ENCODE peak calls at places on chromosomes 1 and 21, in four cellular contexts. H is stomach, U is spleen, J is body of pancreas. W is an unnamed sample.

GRCh38 chr1:224670506-224670905 is 54.4 kb downstream of the CNIH3 start:
- DNase-seq in H (no peak), U (no peak), J (no peak), W (no peak)

GRCh38 chr1:245544236-245544635 is 389.5 kb downstream of the KIF26B start:
- DNase-seq in H (no peak), U (no peak), J (no peak), W (no peak)

GRCh38 chr1:115828101-115829022 is 12.6 kb downstream of the NHLH2 start:
- DNase-seq in H (peak; percentile 35), U (peak; percentile 76), J (peak; percentile 35), W (peak; percentile 46)

GRCh38 chr21:17554619-17555472 is 42.0 kb downstream of the CXADR start:
- DNase-seq in H (no peak), U (no peak), J (no peak), W (no peak)

GRCh38 chr1:203149188-203149840 is 21.8 kb downstream of the ADORA1 start:
- DNase-seq in H (no peak), U (no peak), J (peak; percentile 67), W (no peak)

GRCh38 chr1:116671835-116672234 is 4.3 kb upstream of the IGSF3 start:
- DNase-seq in H (no peak), U (no peak), J (no peak), W (no peak)

GRCh38 chr1:193476748-193477147 is 290.3 kb upstream of the B3GALT2 start:
- DNase-seq in H (no peak), U (no peak), J (no peak), W (no peak)

GRCh38 chr21:42093991-42094417 is 22.9 kb downstream of the UMODL1 start:
- DNase-seq in H (no peak), U (no peak), J (no peak), W (no peak)

GRCh38 chr1:61609040-61609439 is 115.9 kb downstream of the TM2D1 start:
- DNase-seq in H (no peak), U (no peak), J (no peak), W (no peak)

GRCh38 chr1:224340711-224341384 is 10.9 kb upstream of the NVL start:
- DNase-seq in H (peak; percentile 54), U (peak; percentile 86), J (peak; percentile 64), W (peak; percentile 44)

GRCh38 chr1:245692318-245692717 is 537.5 kb downstream of the KIF26B start:
- DNase-seq in H (no peak), U (peak; percentile 58), J (no peak), W (peak; percentile 21)

GRCh38 chr1:24385160-24385939 is 28.2 kb downstream of the STPG1 start:
- DNase-seq in H (no peak), U (no peak), J (no peak), W (no peak)

GRCh38 chr1:59445040-59445439 is 148.1 kb downstream of the FGGY start:
- DNase-seq in H (peak; percentile 49), U (no peak), J (peak; percentile 33), W (no peak)

GRCh38 chr1:212315907-212316306 is 30.7 kb downstream of the PPP2R5A start:
- DNase-seq in H (no peak), U (no peak), J (peak; percentile 18), W (no peak)

GRCh38 chr1:160097196-160097910 is 1.1 kb downstream of the IGSF8 start:
- DNase-seq in H (no peak), U (peak; percentile 80), J (no peak), W (no peak)

GRCh38 chr1:160101037-160101716 is 2.8 kb upstream of the IGSF8 start:
- DNase-seq in H (peak; percentile 80), U (peak; percentile 90), J (peak; percentile 87), W (peak; percentile 88)

GRCh38 chr1:160097911-160098851 is at the start of gene IGSF8:
- DNase-seq in H (peak; percentile 94), U (peak; percentile 97), J (peak; percentile 95), W (peak; percentile 87)

GRCh38 chr1:160099716-160100375 is 1.4 kb upstream of the IGSF8 start:
- DNase-seq in H (no peak), U (peak; percentile 61), J (no peak), W (no peak)

DNA sequence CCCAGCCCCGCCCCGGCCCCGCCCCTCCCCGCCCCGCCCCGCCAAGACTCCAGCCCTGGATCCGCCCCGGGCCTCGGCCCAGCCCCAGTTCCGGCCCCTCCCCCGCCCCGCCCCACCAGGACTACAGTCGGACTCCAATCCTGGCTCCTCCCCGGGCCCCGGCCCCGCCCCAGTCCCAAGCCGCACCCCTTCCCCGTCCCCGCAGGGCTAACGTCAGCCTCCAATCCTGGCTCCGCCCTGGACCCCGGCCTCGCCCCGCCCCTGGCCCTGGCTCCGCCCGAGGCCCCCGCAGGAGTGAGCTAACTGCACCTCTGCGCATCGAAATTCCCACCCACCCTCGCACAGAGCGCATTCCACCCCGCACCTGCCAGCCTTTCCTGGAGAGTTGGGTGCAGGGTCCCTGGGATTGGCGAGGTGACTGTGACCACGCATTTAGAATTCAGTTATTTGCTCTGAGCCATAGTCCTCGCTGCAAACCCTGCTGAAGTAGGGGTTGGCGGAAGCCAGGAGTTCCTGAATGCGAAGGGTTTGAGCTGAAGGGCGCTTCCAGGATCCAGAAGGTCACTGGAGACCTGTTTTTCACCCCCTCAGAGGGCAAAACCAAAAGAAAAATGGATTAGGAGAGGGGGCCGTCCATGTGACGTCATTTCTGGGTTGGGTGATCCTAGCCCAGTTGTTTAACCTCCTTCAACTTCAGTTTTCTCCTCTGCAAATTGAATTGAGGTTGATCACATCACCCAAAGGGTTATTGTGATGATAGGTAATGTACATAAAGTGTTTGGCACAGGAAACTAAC is 631 bp upstream of the IGSF8 start:
- DNase-seq in H (peak; percentile 98), U (peak; percentile 100), J (peak; percentile 98), W (peak; percentile 100)
- TF ChIP-seq POLR2A in H (no peak), U (no peak), J (peak; percentile 70), W (peak; percentile 77)

GRCh38 chr1:230077436-230078221 is 10.6 kb downstream of the GALNT2 start:
- DNase-seq in H (no peak), U (no peak), J (no peak), W (no peak)

GRCh38 chr1:230077011-230077410 is 10.0 kb downstream of the GALNT2 start:
- DNase-seq in H (no peak), U (no peak), J (no peak), W (no peak)

GRCh38 chr1:230080834-230081233 is 13.8 kb downstream of the GALNT2 start:
- DNase-seq in H (no peak), U (no peak), J (no peak), W (no peak)

GRCh38 chr1:230081751-230082150 is 14.7 kb downstream of the GALNT2 start:
- DNase-seq in H (no peak), U (no peak), J (no peak), W (no peak)

DNA sequence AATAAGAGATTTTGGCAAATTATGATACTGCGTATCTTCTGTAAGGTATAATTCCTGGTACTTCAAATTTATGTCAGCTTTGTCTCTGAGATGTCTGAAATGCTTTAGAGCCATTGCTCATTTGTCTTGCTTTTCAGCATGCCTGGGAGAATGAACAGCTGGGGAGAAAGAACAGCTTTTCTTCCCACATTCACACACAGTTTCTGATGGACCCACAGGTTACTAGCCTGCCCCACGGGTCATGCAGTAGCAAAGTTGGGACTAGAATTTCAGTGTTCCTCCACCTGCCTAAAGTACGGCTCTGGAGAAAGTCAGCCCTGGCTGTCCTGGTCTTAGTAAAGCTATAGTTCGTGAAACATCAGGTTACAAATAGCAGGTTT is 12.2 kb downstream of the GALNT2 start:
- DNase-seq in H (no peak), U (no peak), J (peak; percentile 50), W (no peak)
- H3K4me1 ChIP-seq in H (peaks cover 11% of the 10 kb centered on the region), U (peaks cover 4% of the 10 kb centered on the region), J (peaks cover 92% of the 10 kb centered on the region), W (peaks cover 7% of the 10 kb centered on the region)

DNA sequence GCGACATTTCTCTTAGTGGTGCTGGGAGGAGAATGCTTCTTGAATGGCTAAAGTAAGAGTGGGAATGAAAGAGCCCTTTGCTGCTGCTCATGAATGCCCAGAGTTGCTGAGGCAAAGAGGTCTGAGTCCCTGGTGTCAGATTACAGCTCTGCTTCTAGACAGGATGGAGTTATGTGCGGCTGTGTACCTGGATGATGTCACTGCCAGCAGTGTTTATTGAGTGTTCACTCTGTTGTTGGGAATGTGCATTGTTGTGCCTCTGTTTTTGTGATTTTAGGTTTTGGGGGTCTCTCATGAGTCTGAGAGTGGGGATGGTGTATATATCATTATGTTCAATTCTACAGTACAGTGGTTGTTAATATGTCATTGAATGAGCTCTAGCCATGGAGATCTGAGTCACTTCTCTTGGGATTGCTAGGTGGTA is 2.7 kb downstream of the CDC14A start:
- DNase-seq in H (peak; percentile 54), U (no peak), J (peak; percentile 53), W (no peak)
- TF ChIP-seq POLR2A in H (no peak), U (no peak), J (no peak), W (peak; percentile 35)

GRCh38 chr1:39128959-39129358 is 75.5 kb upstream of the MACF1 start:
- DNase-seq in H (peak; percentile 94), U (no peak), J (peak; percentile 97), W (peak; percentile 84)

GRCh38 chr1:39130297-39130696 is 74.2 kb upstream of the MACF1 start:
- DNase-seq in H (no peak), U (no peak), J (no peak), W (no peak)

GRCh38 chr1:39129514-39129913 is 75.0 kb upstream of the MACF1 start:
- DNase-seq in H (no peak), U (no peak), J (no peak), W (no peak)

GRCh38 chr1:39127513-39127912 is 77.0 kb upstream of the MACF1 start:
- DNase-seq in H (peak; percentile 47), U (no peak), J (peak; percentile 37), W (no peak)

DNA sequence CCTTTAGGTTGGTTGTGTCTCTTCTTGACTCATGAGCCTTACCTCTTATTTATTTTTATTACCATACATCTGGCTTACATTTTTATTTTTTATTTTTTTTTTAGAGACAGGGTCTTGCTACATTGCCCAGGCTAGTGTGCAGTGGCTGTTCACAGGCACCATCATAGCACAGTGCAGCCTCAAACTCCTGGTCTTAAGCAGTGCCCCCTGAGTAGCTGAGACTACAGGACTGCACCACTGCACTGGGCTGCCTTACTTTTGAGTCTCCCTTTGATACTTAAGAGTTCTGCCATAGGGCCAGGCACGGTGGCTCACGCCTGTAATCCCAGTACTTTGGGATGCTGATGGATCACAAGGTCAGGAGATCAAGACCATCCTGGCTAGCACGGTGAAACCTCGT is 76.4 kb upstream of the MACF1 start:
- DNase-seq in H (no peak), U (no peak), J (no peak), W (no peak)
- H3K4me1 ChIP-seq in H (peaks cover 45% of the 10 kb centered on the region), U (peaks cover 27% of the 10 kb centered on the region), J (peaks cover 52% of the 10 kb centered on the region), W (peaks cover 72% of the 10 kb centered on the region)

DNA sequence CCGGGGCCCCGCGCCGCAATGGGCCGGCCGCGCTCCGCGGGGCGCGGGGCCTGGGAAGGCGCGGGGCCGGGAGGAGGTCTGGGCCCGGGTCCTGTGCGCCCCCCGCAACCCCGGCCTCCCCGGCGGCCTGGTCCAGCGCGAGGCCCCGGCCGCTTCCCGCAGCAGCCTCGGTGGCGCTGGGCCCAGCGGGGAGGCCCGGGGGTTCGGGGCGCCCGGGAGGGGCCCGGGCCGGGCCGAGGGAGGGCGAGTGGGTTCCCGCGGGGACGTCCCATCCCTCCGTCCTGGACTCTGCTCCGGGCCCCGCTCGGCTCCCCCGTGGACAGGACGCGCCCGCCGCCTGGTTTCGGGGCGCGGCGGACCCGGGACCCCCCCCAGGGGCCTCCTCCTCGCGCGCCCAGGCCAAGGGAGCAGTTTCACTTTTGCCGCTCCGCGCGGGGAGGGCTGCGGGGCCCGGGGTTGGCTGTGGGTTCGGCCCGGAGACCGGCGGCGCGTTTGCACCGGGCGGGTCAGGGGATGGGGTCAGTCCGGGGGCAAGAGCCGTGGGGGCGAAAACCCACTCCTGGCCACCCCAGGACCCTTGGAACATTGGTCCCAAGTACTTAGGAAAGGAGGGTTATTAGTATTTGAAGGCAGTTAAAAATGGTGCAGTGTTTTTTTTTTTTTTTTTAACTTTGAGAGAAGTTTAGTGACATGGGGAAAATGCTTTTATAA is 603 bp downstream of the AGPAT3 start:
- DNase-seq in H (peak; percentile 69), U (peak; percentile 91), J (peak; percentile 37), W (peak; percentile 92)
- TF ChIP-seq POLR2A in H (no peak), U (no peak), J (peak; percentile 14), W (no peak)

W was measured in upper lobe of left lung.